ENCODE peak calls at places on chromosomes 5 and 9, in six cellular contexts. I is breast epithelium, W is HL-60, O is lung, V is body of pancreas, U is MM.1S. S is an unnamed sample.

GRCh38 chr5:108461628-108462367 is 79.9 kb upstream of the FBXL17 start:
- DNase-seq in O (no peak), I (no peak), W (no peak), U (peak), V (no peak), S (no peak)

GRCh38 chr5:139193928-139194327 is 4.2 kb downstream of the SIL1 start:
- DNase-seq in V (no peak), W (no peak), O (no peak), U (no peak), I (no peak), S (no peak)

GRCh38 chr5:159003045-159004030 is 96.4 kb downstream of the EBF1 start:
- DNase-seq in V (no peak), O (no peak), I (no peak), U (no peak), W (no peak), S (no peak)

GRCh38 chr9:77977210-77977611 is 54.4 kb downstream of the GNAQ start:
- DNase-seq in W (peak), U (peak), O (peak), I (no peak), V (peak), S (no peak)

GRCh38 chr9:123953601-123954011 is 23.7 kb upstream of the DENND1A start:
- DNase-seq in I (no peak), W (no peak), O (no peak), V (no peak), U (no peak), S (no peak)

GRCh38 chr9:70540016-70540415 is 125.6 kb upstream of the KLF9 start:
- DNase-seq in O (no peak), V (no peak), U (no peak), I (no peak), W (no peak), S (no peak)

GRCh38 chr9:110753734-110754231 is 85.2 kb downstream of the MUSK start:
- DNase-seq in O (no peak), I (no peak), V (no peak), W (no peak), U (no peak), S (no peak)

GRCh38 chr9:38029923-38030638 is 38.9 kb downstream of the SHB start:
- DNase-seq in O (no peak), U (no peak), I (no peak), V (no peak), W (no peak), S (no peak)

GRCh38 chr9:109317979-109318671 is 2.7 kb downstream of the EPB41L4B start:
- DNase-seq in V (no peak), I (no peak), O (no peak), U (no peak), W (no peak), S (no peak)
- H3K27ac ChIP-seq in V (peak), I (peak), O (no peak), U (no peak), W (no peak), S (no peak)

DNA sequence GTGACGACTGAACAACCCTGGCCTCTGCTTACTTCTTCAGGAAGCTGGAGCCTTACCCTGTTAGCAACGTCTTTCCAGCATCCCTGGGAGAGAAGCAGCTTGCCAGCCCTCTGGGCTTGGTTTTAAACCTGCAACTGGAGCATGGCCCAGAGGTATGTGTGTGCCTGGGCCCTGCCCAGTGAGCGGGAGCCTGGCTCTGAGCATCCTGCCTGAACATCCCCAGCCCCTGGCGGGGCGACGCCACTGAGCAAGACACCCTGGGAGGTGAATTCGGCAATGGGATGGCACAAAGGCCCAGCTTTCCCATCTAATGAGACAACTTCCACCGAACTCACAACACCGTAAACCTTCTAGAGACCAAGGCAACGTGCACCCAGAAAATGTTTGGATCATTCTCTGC is 23.6 kb downstream of the IRX4 start:
- DNase-seq in U (no peak), W (no peak), I (no peak), O (no peak), V (no peak), S (no peak)
- H3K27ac ChIP-seq in U (no peak), W (no peak), I (no peak), O (no peak), V (no peak), S (no peak)

DNA sequence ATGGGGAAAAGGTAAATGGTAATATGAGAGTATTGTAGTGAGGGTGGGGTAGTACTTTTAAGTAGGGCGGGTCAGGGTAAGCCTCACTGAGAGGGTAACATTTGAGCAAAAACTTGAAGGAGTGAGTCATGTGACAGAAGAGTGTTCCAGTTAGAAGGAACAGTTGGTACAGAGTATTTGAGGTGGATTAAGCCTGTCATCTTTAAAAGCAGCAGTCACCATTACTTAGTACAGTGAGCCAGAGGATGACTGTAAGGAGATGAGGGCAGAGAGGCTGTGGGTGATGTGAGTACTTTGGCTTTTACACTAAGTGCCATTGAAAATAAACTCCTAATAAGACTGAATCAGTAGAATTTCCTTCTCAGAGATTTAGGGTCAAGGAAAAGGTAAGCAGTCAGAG is 54.8 kb downstream of the UBAP1 start:
- DNase-seq in V (no peak), W (no peak), U (no peak), I (no peak), O (no peak), S (no peak)
- H3K27ac ChIP-seq in V (no peak), W (no peak), U (no peak), I (no peak), O (no peak), S (no peak)

GRCh38 chr5:10023494-10023893 is 226.2 kb downstream of the ATPSCKMT start:
- DNase-seq in O (no peak), W (no peak), V (no peak), I (no peak), U (no peak), S (no peak)
- H3K27ac ChIP-seq in O (no peak), W (no peak), V (no peak), I (no peak), U (no peak), S (no peak)

DNA sequence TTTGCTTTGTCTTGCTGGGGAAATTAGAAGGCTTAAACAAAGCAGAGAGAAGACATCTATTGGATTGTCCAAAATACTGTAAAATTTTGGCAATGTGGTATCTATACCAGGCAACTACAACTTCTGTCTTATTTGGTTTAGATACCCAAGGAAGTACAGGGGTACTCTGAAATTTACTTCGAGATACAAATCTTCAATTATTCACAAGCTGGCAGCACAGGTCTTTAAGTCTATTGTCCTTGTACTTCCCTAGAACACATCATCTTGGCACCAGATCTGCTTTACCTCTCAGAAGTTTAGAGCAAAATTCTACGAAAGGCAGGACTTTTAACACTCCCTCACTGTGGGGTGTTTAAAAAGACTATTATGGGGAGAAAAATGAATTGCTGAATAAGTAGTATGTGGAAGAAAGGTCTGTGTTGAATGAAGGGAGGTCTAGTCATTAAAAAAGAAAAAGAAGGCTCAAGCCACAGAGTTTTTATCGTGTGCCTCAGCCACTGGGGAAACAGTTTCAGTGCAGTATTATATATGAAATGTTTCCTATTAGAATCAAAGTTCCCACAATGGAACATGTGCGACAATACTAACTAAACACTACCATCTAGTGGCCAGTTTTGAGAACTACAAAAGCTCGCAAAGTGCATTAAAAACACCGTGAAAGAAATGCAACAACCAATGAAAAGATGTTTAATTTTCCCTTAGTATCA is 93.7 kb downstream of the PDE4D start:
- DNase-seq in U (peak), V (no peak), I (no peak), W (no peak), O (no peak), S (no peak)
- H3K27ac ChIP-seq in U (no peak), V (peak), I (peak), W (no peak), O (no peak), S (no peak)

S was measured in substantia nigra.